ENCODE peak calls at places on chromosomes 11 and 22, in eight cellular contexts. A is left cardiac atrium; E is GM23338; W is LNCaP clone FGC; N is cardiac septum; R is RCC 7860; O is stimulated activated CD8-positive, alpha-beta memory T cell treated with anti-CD3 and anti-CD28 coated beads, Interleukin-4, amount 100 ng/mL, for 4 hours; S is HT1080. D is an unnamed sample.
A peak's percentile ranks its signal among the peaks of the same experiment; 100 is the strongest.

GRCh38 chr11:61783717-61784505 is 8.5 kb downstream of the TMEM258 start:
- DNase-seq in N (no peak), E (no peak), S (peak; percentile 40), A (no peak), O (no peak), R (peak; percentile 30), W (no peak), D (peak; percentile 86)

GRCh38 chr11:79353706-79354105 is 87.1 kb downstream of the TENM4 start:
- DNase-seq in O (no peak), E (no peak), R (peak; percentile 3), W (peak; percentile 82), S (peak; percentile 12), A (no peak), N (no peak), D (no peak)

GRCh38 chr11:45334410-45334809 is 48.3 kb upstream of the SYT13 start:
- DNase-seq in N (no peak), O (no peak), R (no peak), E (no peak), W (no peak), S (no peak), A (no peak), D (no peak)

GRCh38 chr11:124276081-124276480 is 19.9 kb downstream of the OR8G5 start:
- DNase-seq in O (no peak), R (no peak), E (no peak), S (peak; percentile 87), W (no peak), N (no peak), A (no peak), D (peak; percentile 97)

GRCh38 chr22:23888615-23889401 is 5.4 kb upstream of the MIF start:
- DNase-seq in N (no peak), E (peak; percentile 54), O (no peak), W (no peak), S (peak; percentile 55), R (peak; percentile 7), A (no peak), D (peak; percentile 35)

GRCh38 chr22:42902875-42903510 is 45.9 kb upstream of the ARFGAP3 start:
- DNase-seq in A (no peak), S (no peak), N (no peak), E (peak; percentile 50), O (no peak), W (no peak), R (no peak), D (peak; percentile 84)

GRCh38 chr22:17113600-17113999 is 7.6 kb downstream of the TMEM121B start:
- DNase-seq in R (no peak), W (no peak), N (peak; percentile 38), E (no peak), O (no peak), S (no peak), A (no peak), D (no peak)

GRCh38 chr22:40401532-40401931 is 31.1 kb downstream of the SGSM3 start:
- DNase-seq in R (no peak), N (no peak), S (no peak), W (no peak), A (no peak), O (peak; percentile 18), E (no peak), D (no peak)

GRCh38 chr22:37203354-37204044 is 8.8 kb downstream of the SSTR3 start:
- DNase-seq in R (no peak), E (no peak), O (no peak), A (peak; percentile 12), S (no peak), N (no peak), W (no peak), D (no peak)

GRCh38 chr22:30445438-30445936 is 19.9 kb downstream of the MTFP1 start:
- DNase-seq in E (no peak), W (no peak), O (no peak), A (no peak), N (no peak), R (peak; percentile 21), S (no peak), D (peak; percentile 63)

GRCh38 chr22:26956346-26956745 is 299.0 kb downstream of the MIAT start:
- DNase-seq in O (no peak), A (no peak), S (no peak), W (no peak), R (no peak), N (no peak), E (peak; percentile 19), D (no peak)

GRCh38 chr11:1140642-1141490 is 16.9 kb upstream of the MUC5AC start:
- DNase-seq in W (no peak), S (no peak), N (peak; percentile 69), A (no peak), R (no peak), O (no peak), E (no peak), D (no peak)

GRCh38 chr11:18853086-18853720 is 61.6 kb upstream of the PTPN5 start:
- DNase-seq in R (peak; percentile 19), A (no peak), W (peak; percentile 25), E (peak; percentile 87), O (no peak), S (peak; percentile 28), N (no peak), D (peak; percentile 41)

GRCh38 chr11:117528061-117528780 is 200.6 kb downstream of the CEP164 start:
- DNase-seq in A (no peak), R (no peak), O (no peak), W (no peak), S (no peak), N (no peak), E (no peak), D (no peak)

GRCh38 chr11:8283510-8284272 is 20.0 kb upstream of the LMO1 start:
- DNase-seq in N (peak; percentile 56), S (no peak), E (peak; percentile 69), W (no peak), O (no peak), R (no peak), A (no peak), D (no peak)

GRCh38 chr11:95338430-95338991 is 107.5 kb upstream of the SESN3 start:
- DNase-seq in E (peak; percentile 51), W (peak; percentile 27), R (no peak), N (no peak), S (no peak), A (peak; percentile 69), O (no peak), D (peak; percentile 49)

GRCh38 chr11:128155590-128155989 is 431.8 kb downstream of the ETS1 start:
- DNase-seq in O (no peak), R (no peak), E (no peak), S (no peak), N (no peak), A (no peak), W (no peak), D (no peak)

GRCh38 chr11:114321621-114322257 is 25.5 kb downstream of the NNMT start:
- DNase-seq in E (no peak), A (peak; percentile 51), O (no peak), N (no peak), W (no peak), R (no peak), S (peak; percentile 74), D (peak; percentile 91)

GRCh38 chr11:93570759-93571413 is 27.7 kb upstream of the SMCO4 start:
- DNase-seq in W (no peak), R (no peak), N (no peak), E (no peak), S (peak; percentile 62), A (peak; percentile 29), O (no peak), D (peak; percentile 74)

GRCh38 chr22:42994917-42995562 is 19.9 kb downstream of the PACSIN2 start:
- DNase-seq in R (peak; percentile 93), E (no peak), O (no peak), A (no peak), S (peak; percentile 93), W (peak; percentile 100), N (peak; percentile 79), D (peak; percentile 94)

GRCh38 chr11:64802370-64803162 is 448 bp downstream of the MAP4K2 start:
- DNase-seq in A (no peak), O (no peak), W (no peak), S (no peak), N (no peak), R (no peak), E (peak; percentile 17), D (no peak)

GRCh38 chr11:10654211-10655150 is 39.1 kb downstream of the IRAG1 start:
- DNase-seq in O (peak; percentile 1), E (peak; percentile 67), S (peak; percentile 41), R (peak; percentile 13), N (no peak), W (peak; percentile 46), A (no peak), D (peak; percentile 75)

GRCh38 chr11:128419012-128419767 is 168.2 kb downstream of the ETS1 start:
- DNase-seq in O (no peak), R (no peak), W (no peak), E (no peak), N (no peak), S (no peak), A (no peak), D (no peak)

GRCh38 chr11:67056640-67057409 is at the start of gene RHOD:
- DNase-seq in S (no peak), O (no peak), R (no peak), W (no peak), N (no peak), E (peak; percentile 90), A (peak; percentile 59), D (no peak)

GRCh38 chr11:32213223-32213622 is 122.3 kb downstream of the RCN1 start:
- DNase-seq in O (no peak), R (peak; percentile 93), S (peak; percentile 95), N (no peak), W (no peak), A (no peak), E (no peak), D (peak; percentile 73)

GRCh38 chr11:83007909-83008580 is 63.7 kb downstream of the RAB30 start:
- DNase-seq in E (peak; percentile 24), N (peak; percentile 84), R (no peak), W (peak; percentile 34), A (peak; percentile 78), O (no peak), S (no peak), D (peak; percentile 45)

GRCh38 chr22:36360011-36360410 is 27.8 kb downstream of the MYH9 start:
- DNase-seq in E (peak; percentile 79), A (no peak), W (no peak), O (no peak), N (no peak), S (no peak), R (peak; percentile 53), D (no peak)

GRCh38 chr11:75024764-75025211 is 36.1 kb downstream of the NEU3 start:
- DNase-seq in O (no peak), E (no peak), S (no peak), W (no peak), A (no peak), N (no peak), R (no peak), D (no peak)

GRCh38 chr11:79438631-79439429 is 2.0 kb downstream of the TENM4 start:
- DNase-seq in O (no peak), R (no peak), S (peak; percentile 48), W (no peak), A (no peak), N (no peak), E (peak; percentile 58), D (peak; percentile 54)

GRCh38 chr22:19897726-19898515 is 43.2 kb upstream of the GNB1L start:
- DNase-seq in S (no peak), R (no peak), W (no peak), E (no peak), O (no peak), A (no peak), N (no peak), D (no peak)

GRCh38 chr11:35192347-35192746 is 53.4 kb downstream of the CD44 start:
- DNase-seq in O (no peak), W (no peak), S (no peak), A (peak; percentile 83), N (no peak), R (no peak), E (no peak), D (no peak)

GRCh38 chr11:2314525-2315394 is 12.9 kb downstream of the TSPAN32 start:
- DNase-seq in E (no peak), N (peak; percentile 95), W (no peak), R (no peak), S (no peak), A (peak; percentile 95), O (no peak), D (peak; percentile 43)

GRCh38 chr11:69198891-69199582 is 43.3 kb downstream of the SMIM38 start:
- DNase-seq in A (no peak), R (no peak), N (peak; percentile 6), O (no peak), E (no peak), S (no peak), W (no peak), D (no peak)

GRCh38 chr22:29344137-29344536 is 28.6 kb upstream of the RASL10A start:
- DNase-seq in E (no peak), O (no peak), S (peak; percentile 99), R (peak; percentile 95), W (peak; percentile 90), N (no peak), A (peak; percentile 62), D (peak; percentile 98)